ENCODE peak calls at places on chromosomes 2 and 18, in eight cellular contexts. One of them, this sample, is unnamed.

GRCh38 chr2:237866119-237866621 is 6.7 kb downstream of the RAMP1 start:
- DNase-seq in myocyte: peak
- DNase-seq in EL: peak
- DNase-seq in NCI-H1694 treated with DMSO at 0.1 percent for 48 hours: no peak
- DNase-seq in HT1080: peak
- DNase-seq in foreskin fibroblast: peak
- DNase-seq in iPS-NIHi11: peak
- DNase-seq in T follicular helper cell: no peak
- DNase-seq in this sample: peak

GRCh38 chr2:165889158-165889557 is 64.4 kb downstream of the TTC21B start:
- DNase-seq in T follicular helper cell: no peak
- DNase-seq in NCI-H1694 treated with DMSO at 0.1 percent for 48 hours: no peak
- DNase-seq in EL: no peak
- DNase-seq in iPS-NIHi11: no peak
- DNase-seq in HT1080: no peak
- DNase-seq in myocyte: no peak
- DNase-seq in foreskin fibroblast: no peak
- DNase-seq in this sample: no peak

GRCh38 chr2:103784271-103784670 is 1022.4 kb downstream of the TMEM182 start:
- DNase-seq in myocyte: no peak
- DNase-seq in EL: no peak
- DNase-seq in HT1080: no peak
- DNase-seq in NCI-H1694 treated with DMSO at 0.1 percent for 48 hours: no peak
- DNase-seq in foreskin fibroblast: no peak
- DNase-seq in T follicular helper cell: no peak
- DNase-seq in iPS-NIHi11: peak
- DNase-seq in this sample: no peak

GRCh38 chr2:108877506-108877905 is 90.9 kb downstream of the CCDC138 start:
- DNase-seq in iPS-NIHi11: no peak
- DNase-seq in T follicular helper cell: no peak
- DNase-seq in HT1080: no peak
- DNase-seq in EL: no peak
- DNase-seq in NCI-H1694 treated with DMSO at 0.1 percent for 48 hours: no peak
- DNase-seq in foreskin fibroblast: no peak
- DNase-seq in myocyte: no peak
- DNase-seq in this sample: no peak

GRCh38 chr18:43115076-43116035 is at the start of gene RIT2:
- DNase-seq in NCI-H1694 treated with DMSO at 0.1 percent for 48 hours: no peak
- DNase-seq in EL: no peak
- DNase-seq in foreskin fibroblast: no peak
- DNase-seq in iPS-NIHi11: no peak
- DNase-seq in T follicular helper cell: no peak
- DNase-seq in HT1080: no peak
- DNase-seq in myocyte: no peak
- DNase-seq in this sample: no peak

GRCh38 chr2:29259221-29259620 is 144.0 kb downstream of the CLIP4 start:
- DNase-seq in iPS-NIHi11: no peak
- DNase-seq in NCI-H1694 treated with DMSO at 0.1 percent for 48 hours: no peak
- DNase-seq in T follicular helper cell: no peak
- DNase-seq in HT1080: no peak
- DNase-seq in myocyte: no peak
- DNase-seq in foreskin fibroblast: no peak
- DNase-seq in EL: peak
- DNase-seq in this sample: peak

GRCh38 chr2:239224249-239224605 is 176.6 kb downstream of the HDAC4 start:
- DNase-seq in EL: no peak
- DNase-seq in T follicular helper cell: no peak
- DNase-seq in iPS-NIHi11: no peak
- DNase-seq in NCI-H1694 treated with DMSO at 0.1 percent for 48 hours: no peak
- DNase-seq in HT1080: no peak
- DNase-seq in myocyte: no peak
- DNase-seq in foreskin fibroblast: no peak
- DNase-seq in this sample: no peak

GRCh38 chr2:3478846-3479385 is 40.4 kb downstream of the ADI1 start:
- DNase-seq in myocyte: no peak
- DNase-seq in iPS-NIHi11: no peak
- DNase-seq in T follicular helper cell: no peak
- DNase-seq in EL: no peak
- DNase-seq in HT1080: no peak
- DNase-seq in NCI-H1694 treated with DMSO at 0.1 percent for 48 hours: no peak
- DNase-seq in foreskin fibroblast: no peak
- DNase-seq in this sample: no peak

GRCh38 chr18:68714707-68715496 is at the start of gene TMX3:
- DNase-seq in NCI-H1694 treated with DMSO at 0.1 percent for 48 hours: peak
- DNase-seq in foreskin fibroblast: peak
- DNase-seq in HT1080: peak
- DNase-seq in EL: peak
- DNase-seq in myocyte: peak
- DNase-seq in T follicular helper cell: peak
- DNase-seq in iPS-NIHi11: peak
- DNase-seq in this sample: peak

GRCh38 chr2:216857131-216857550 is 2.7 kb downstream of the TNP1 start:
- DNase-seq in HT1080: peak
- DNase-seq in EL: peak
- DNase-seq in foreskin fibroblast: peak
- DNase-seq in myocyte: no peak
- DNase-seq in iPS-NIHi11: no peak
- DNase-seq in T follicular helper cell: no peak
- DNase-seq in NCI-H1694 treated with DMSO at 0.1 percent for 48 hours: no peak
- DNase-seq in this sample: peak

GRCh38 chr2:28430790-28431418 is 38.2 kb downstream of the FOSL2 start:
- DNase-seq in myocyte: no peak
- DNase-seq in HT1080: no peak
- DNase-seq in NCI-H1694 treated with DMSO at 0.1 percent for 48 hours: no peak
- DNase-seq in EL: no peak
- DNase-seq in T follicular helper cell: no peak
- DNase-seq in foreskin fibroblast: no peak
- DNase-seq in iPS-NIHi11: no peak
- DNase-seq in this sample: no peak

This sample was measured in LHCN-M2.